ENCODE peak calls at places on chromosome X, in nine cellular contexts. F is activated CD4-positive, alpha-beta T cell treated with anti-CD3 and anti-CD28 coated beads, Interleukin-2, amount 10 ng/mL, durations not matched to agents 7 days and 5 days; K is stimulated activated CD8-positive, alpha-beta memory T cell treated with anti-CD3 and anti-CD28 coated beads, Interleukin-12 subunit alpha, Interleukin-12 subunit beta, amount 100 ng/mL, for 4 hours; O is IMR-90; B is lower lobe of right lung; E is stimulated activated CD4-positive, alpha-beta T cell treated with anti-CD3 and anti-CD28 coated beads, Interleukin-1b, Interleukin-23, amount 100 ng/mL, for 4 hours; V is NCI-H1694; R is brain microvascular endothelial cell; P is activated CD8-positive, alpha-beta memory T cell treated with anti-CD3 and anti-CD28 coated beads for 24 hours. S is an unnamed sample.

GRCh38 chrX:30680618-30681017 is 27.4 kb downstream of the GK start:
- DNase-seq in F (no peak), K (no peak), O (no peak), B (no peak), E (no peak), V (no peak), R (no peak), P (no peak), S (peak)

GRCh38 chrX:141183000-141183399 is 6.1 kb upstream of the LDOC1 start:
- DNase-seq in F (no peak), K (no peak), O (no peak), B (no peak), E (no peak), V (no peak), R (no peak), P (no peak), S (no peak)

GRCh38 chrX:129530410-129530809 is 7.1 kb upstream of the SMARCA1 start:
- DNase-seq in F (no peak), K (no peak), O (no peak), B (no peak), E (no peak), V (no peak), R (no peak), P (no peak), S (no peak)

GRCh38 chrX:69762340-69762739 is 146.4 kb downstream of the EDA start:
- DNase-seq in F (no peak), K (no peak), O (no peak), B (no peak), E (no peak), V (no peak), R (no peak), P (no peak), S (no peak)

GRCh38 chrX:96619588-96619987 is 65.1 kb upstream of the DIAPH2 start:
- DNase-seq in F (no peak), K (no peak), O (peak), B (no peak), E (no peak), V (no peak), R (no peak), P (no peak), S (no peak)

GRCh38 chrX:112081781-112082482 is 644 bp downstream of the TRPC5 start:
- DNase-seq in F (no peak), K (no peak), O (no peak), B (no peak), E (no peak), V (no peak), R (no peak), P (no peak), S (no peak)

GRCh38 chrX:151174581-151175282 is 1.7 kb upstream of the GPR50 start:
- DNase-seq in F (no peak), K (no peak), O (no peak), B (no peak), E (no peak), V (no peak), R (no peak), P (no peak), S (no peak)

GRCh38 chrX:10756365-10756915 is 136.1 kb upstream of the MID1 start:
- DNase-seq in F (no peak), K (no peak), O (peak), B (no peak), E (no peak), V (no peak), R (peak), P (no peak), S (no peak)

GRCh38 chrX:373641-374471 is 12.9 kb downstream of the PPP2R3B start:
- DNase-seq in F (peak), K (no peak), O (peak), B (no peak), E (peak), V (no peak), R (no peak), P (peak), S (no peak)

GRCh38 chrX:3346436-3347329 is at the start of gene MXRA5:
- DNase-seq in F (no peak), K (no peak), O (peak), B (no peak), E (no peak), V (no peak), R (no peak), P (no peak), S (no peak)

GRCh38 chrX:1537031-1537715 is at the start of gene P2RY8:
- DNase-seq in F (peak), K (peak), O (no peak), B (peak), E (peak), V (no peak), R (peak), P (peak), S (peak)

GRCh38 chrX:46922601-46923000 is 10.4 kb downstream of the JADE3 start:
- DNase-seq in F (no peak), K (no peak), O (no peak), B (no peak), E (no peak), V (no peak), R (no peak), P (no peak), S (no peak)

GRCh38 chrX:37599735-37600134 is 28.3 kb downstream of the LANCL3 start:
- DNase-seq in F (no peak), K (no peak), O (no peak), B (no peak), E (no peak), V (no peak), R (no peak), P (no peak), S (no peak)

GRCh38 chrX:133984857-133985163 is 584 bp downstream of the GPC3 start:
- DNase-seq in F (no peak), K (no peak), O (no peak), B (no peak), E (no peak), V (no peak), R (no peak), P (no peak), S (no peak)

GRCh38 chrX:38959736-38960534 is 158.7 kb downstream of the MID1IP1 start:
- DNase-seq in F (no peak), K (no peak), O (no peak), B (no peak), E (no peak), V (no peak), R (no peak), P (no peak), S (no peak)

GRCh38 chrX:151019837-151020236 is 36.7 kb downstream of the HMGB3 start:
- DNase-seq in F (no peak), K (no peak), O (peak), B (no peak), E (no peak), V (no peak), R (peak), P (no peak), S (no peak)

GRCh38 chrX:103533428-103534216 is 14.3 kb upstream of the RAB40A start:
- DNase-seq in F (peak), K (peak), O (peak), B (peak), E (peak), V (peak), R (peak), P (peak), S (peak)

GRCh38 chrX:38798956-38799355 is 2.3 kb upstream of the MID1IP1 start:
- DNase-seq in F (no peak), K (no peak), O (peak), B (no peak), E (no peak), V (no peak), R (peak), P (no peak), S (no peak)

GRCh38 chrX:2841511-2841910 is 12.8 kb downstream of the GYG2 start:
- DNase-seq in F (no peak), K (no peak), O (no peak), B (no peak), E (no peak), V (no peak), R (peak), P (no peak), S (no peak)

GRCh38 chrX:42772874-42773273 is 5.1 kb downstream of the PPP1R2C start:
- DNase-seq in F (no peak), K (no peak), O (no peak), B (no peak), E (no peak), V (no peak), R (no peak), P (no peak), S (no peak)

GRCh38 chrX:106874075-106874474 is 29.1 kb downstream of the RIPPLY1 start:
- DNase-seq in F (no peak), K (no peak), O (peak), B (no peak), E (no peak), V (peak), R (no peak), P (no peak), S (no peak)

GRCh38 chrX:13681595-13681994 is 7.3 kb upstream of the RAB9A start:
- DNase-seq in F (no peak), K (no peak), O (no peak), B (no peak), E (no peak), V (no peak), R (no peak), P (no peak), S (no peak)

GRCh38 chrX:105876658-105877057 is 54.3 kb downstream of the NRK start:
- DNase-seq in F (no peak), K (no peak), O (peak), B (no peak), E (no peak), V (no peak), R (no peak), P (no peak), S (no peak)